ENCODE peak calls at places on chromosomes 7 and 10, in five cellular contexts. One of them, this sample, is unnamed.

GRCh38 chr7:54932818-54933543 is 85.8 kb upstream of the EGFR start:
- DNase-seq in amygdala: peak
- DNase-seq in K562: no peak
- DNase-seq in activated CD4-positive, alpha-beta T cell treated with anti-CD3 and anti-CD28 coated beads for 24 hours: no peak
- DNase-seq in HT-29: peak
- DNase-seq in this sample: peak

GRCh38 chr10:11298116-11298515 is 280.4 kb downstream of the CELF2 start:
- DNase-seq in amygdala: no peak
- DNase-seq in K562: no peak
- DNase-seq in activated CD4-positive, alpha-beta T cell treated with anti-CD3 and anti-CD28 coated beads for 24 hours: no peak
- DNase-seq in HT-29: no peak
- DNase-seq in this sample: no peak

GRCh38 chr10:128854965-128855364 is 612.1 kb upstream of the MGMT start:
- DNase-seq in amygdala: peak
- DNase-seq in K562: no peak
- DNase-seq in activated CD4-positive, alpha-beta T cell treated with anti-CD3 and anti-CD28 coated beads for 24 hours: no peak
- DNase-seq in HT-29: peak
- DNase-seq in this sample: no peak

GRCh38 chr7:47435889-47436312 is 146.0 kb downstream of the TNS3 start:
- DNase-seq in amygdala: no peak
- DNase-seq in K562: peak
- DNase-seq in activated CD4-positive, alpha-beta T cell treated with anti-CD3 and anti-CD28 coated beads for 24 hours: no peak
- DNase-seq in HT-29: peak
- DNase-seq in this sample: peak

GRCh38 chr10:45433716-45434469 is 59.9 kb downstream of the ALOX5 start:
- DNase-seq in amygdala: no peak
- DNase-seq in K562: no peak
- DNase-seq in activated CD4-positive, alpha-beta T cell treated with anti-CD3 and anti-CD28 coated beads for 24 hours: no peak
- DNase-seq in HT-29: no peak
- DNase-seq in this sample: no peak

GRCh38 chr7:81420526-81420925 is 349.3 kb downstream of the HGF start:
- DNase-seq in amygdala: no peak
- DNase-seq in K562: no peak
- DNase-seq in activated CD4-positive, alpha-beta T cell treated with anti-CD3 and anti-CD28 coated beads for 24 hours: no peak
- DNase-seq in HT-29: no peak
- DNase-seq in this sample: no peak

GRCh38 chr7:54904130-54904529 is 114.7 kb upstream of the EGFR start:
- DNase-seq in amygdala: no peak
- DNase-seq in K562: no peak
- DNase-seq in activated CD4-positive, alpha-beta T cell treated with anti-CD3 and anti-CD28 coated beads for 24 hours: no peak
- DNase-seq in HT-29: no peak
- DNase-seq in this sample: no peak

GRCh38 chr7:19317461-19317860 is 172.2 kb upstream of the FERD3L start:
- DNase-seq in amygdala: no peak
- DNase-seq in K562: no peak
- DNase-seq in activated CD4-positive, alpha-beta T cell treated with anti-CD3 and anti-CD28 coated beads for 24 hours: no peak
- DNase-seq in HT-29: no peak
- DNase-seq in this sample: no peak

GRCh38 chr7:151063212-151063561 is 3.8 kb downstream of the SLC4A2 start:
- DNase-seq in amygdala: no peak
- DNase-seq in K562: peak
- DNase-seq in activated CD4-positive, alpha-beta T cell treated with anti-CD3 and anti-CD28 coated beads for 24 hours: no peak
- DNase-seq in HT-29: peak
- DNase-seq in this sample: no peak

GRCh38 chr7:123352226-123352550 is 152.4 kb upstream of the SLC13A1 start:
- DNase-seq in amygdala: no peak
- DNase-seq in K562: no peak
- DNase-seq in activated CD4-positive, alpha-beta T cell treated with anti-CD3 and anti-CD28 coated beads for 24 hours: no peak
- DNase-seq in HT-29: no peak
- DNase-seq in this sample: no peak

GRCh38 chr10:23399701-23400144 is 39.2 kb upstream of the OTUD1 start:
- DNase-seq in amygdala: no peak
- DNase-seq in K562: no peak
- DNase-seq in activated CD4-positive, alpha-beta T cell treated with anti-CD3 and anti-CD28 coated beads for 24 hours: no peak
- DNase-seq in HT-29: no peak
- DNase-seq in this sample: no peak

GRCh38 chr7:157485961-157486510 is 149.2 kb downstream of the DNAJB6 start:
- DNase-seq in amygdala: no peak
- DNase-seq in K562: no peak
- DNase-seq in activated CD4-positive, alpha-beta T cell treated with anti-CD3 and anti-CD28 coated beads for 24 hours: no peak
- DNase-seq in HT-29: no peak
- DNase-seq in this sample: no peak

GRCh38 chr7:107785170-107785569 is 17.9 kb downstream of the SLC26A3 start:
- DNase-seq in amygdala: no peak
- DNase-seq in K562: no peak
- DNase-seq in activated CD4-positive, alpha-beta T cell treated with anti-CD3 and anti-CD28 coated beads for 24 hours: no peak
- DNase-seq in HT-29: no peak
- DNase-seq in this sample: no peak

GRCh38 chr10:132848306-132848705 is 62.4 kb upstream of the NKX6-2 start:
- DNase-seq in amygdala: no peak
- DNase-seq in K562: peak
- DNase-seq in activated CD4-positive, alpha-beta T cell treated with anti-CD3 and anti-CD28 coated beads for 24 hours: no peak
- DNase-seq in HT-29: no peak
- DNase-seq in this sample: no peak

GRCh38 chr10:110443239-110444008 is 54.3 kb upstream of the DUSP5 start:
- DNase-seq in amygdala: no peak
- DNase-seq in K562: no peak
- DNase-seq in activated CD4-positive, alpha-beta T cell treated with anti-CD3 and anti-CD28 coated beads for 24 hours: no peak
- DNase-seq in HT-29: no peak
- DNase-seq in this sample: no peak

GRCh38 chr10:18571076-18571475 is 80.3 kb downstream of the NSUN6 start:
- DNase-seq in amygdala: no peak
- DNase-seq in K562: no peak
- DNase-seq in activated CD4-positive, alpha-beta T cell treated with anti-CD3 and anti-CD28 coated beads for 24 hours: no peak
- DNase-seq in HT-29: no peak
- DNase-seq in this sample: no peak

GRCh38 chr7:159040146-159040545 is 104.5 kb downstream of the VIPR2 start:
- DNase-seq in amygdala: no peak
- DNase-seq in K562: no peak
- DNase-seq in activated CD4-positive, alpha-beta T cell treated with anti-CD3 and anti-CD28 coated beads for 24 hours: no peak
- DNase-seq in HT-29: no peak
- DNase-seq in this sample: no peak

GRCh38 chr10:98790817-98791216 is 344.1 kb upstream of the HPS1 start:
- DNase-seq in amygdala: no peak
- DNase-seq in K562: peak
- DNase-seq in activated CD4-positive, alpha-beta T cell treated with anti-CD3 and anti-CD28 coated beads for 24 hours: no peak
- DNase-seq in HT-29: peak
- DNase-seq in this sample: peak

GRCh38 chr7:26860361-26860760 is 4.0 kb downstream of the SKAP2 start:
- DNase-seq in amygdala: no peak
- DNase-seq in K562: no peak
- DNase-seq in activated CD4-positive, alpha-beta T cell treated with anti-CD3 and anti-CD28 coated beads for 24 hours: no peak
- DNase-seq in HT-29: peak
- DNase-seq in this sample: no peak

GRCh38 chr7:35752727-35753126 is 48.1 kb upstream of the SEPTIN7 start:
- DNase-seq in amygdala: no peak
- DNase-seq in K562: no peak
- DNase-seq in activated CD4-positive, alpha-beta T cell treated with anti-CD3 and anti-CD28 coated beads for 24 hours: no peak
- DNase-seq in HT-29: no peak
- DNase-seq in this sample: no peak

GRCh38 chr10:123502983-123503382 is 163.2 kb upstream of the GPR26 start:
- DNase-seq in amygdala: no peak
- DNase-seq in K562: no peak
- DNase-seq in activated CD4-positive, alpha-beta T cell treated with anti-CD3 and anti-CD28 coated beads for 24 hours: no peak
- DNase-seq in HT-29: no peak
- DNase-seq in this sample: no peak

GRCh38 chr10:95363303-95363912 is 72.6 kb upstream of the PDLIM1 start:
- DNase-seq in amygdala: no peak
- DNase-seq in K562: peak
- DNase-seq in activated CD4-positive, alpha-beta T cell treated with anti-CD3 and anti-CD28 coated beads for 24 hours: no peak
- DNase-seq in HT-29: peak
- DNase-seq in this sample: peak

GRCh38 chr7:127629268-127629854 is 11.4 kb upstream of the PAX4 start:
- DNase-seq in amygdala: no peak
- DNase-seq in K562: peak
- DNase-seq in activated CD4-positive, alpha-beta T cell treated with anti-CD3 and anti-CD28 coated beads for 24 hours: no peak
- DNase-seq in HT-29: peak
- DNase-seq in this sample: peak

GRCh38 chr10:92720306-92721165 is 30.8 kb downstream of the HHEX start:
- DNase-seq in amygdala: no peak
- DNase-seq in K562: no peak
- DNase-seq in activated CD4-positive, alpha-beta T cell treated with anti-CD3 and anti-CD28 coated beads for 24 hours: no peak
- DNase-seq in HT-29: no peak
- DNase-seq in this sample: no peak

GRCh38 chr7:81210092-81211064 is 291.5 kb upstream of the SEMA3C start:
- DNase-seq in amygdala: no peak
- DNase-seq in K562: no peak
- DNase-seq in activated CD4-positive, alpha-beta T cell treated with anti-CD3 and anti-CD28 coated beads for 24 hours: no peak
- DNase-seq in HT-29: no peak
- DNase-seq in this sample: no peak

GRCh38 chr10:110311357-110311949 is 6.7 kb upstream of the SMNDC1 start:
- DNase-seq in amygdala: no peak
- DNase-seq in K562: peak
- DNase-seq in activated CD4-positive, alpha-beta T cell treated with anti-CD3 and anti-CD28 coated beads for 24 hours: peak
- DNase-seq in HT-29: peak
- DNase-seq in this sample: peak

GRCh38 chr10:88975377-88975720 is 15.2 kb upstream of the FAS start:
- DNase-seq in amygdala: no peak
- DNase-seq in K562: no peak
- DNase-seq in activated CD4-positive, alpha-beta T cell treated with anti-CD3 and anti-CD28 coated beads for 24 hours: no peak
- DNase-seq in HT-29: no peak
- DNase-seq in this sample: no peak

GRCh38 chr10:121113385-121113696 is 262.2 kb downstream of the WDR11 start:
- DNase-seq in amygdala: no peak
- DNase-seq in K562: no peak
- DNase-seq in activated CD4-positive, alpha-beta T cell treated with anti-CD3 and anti-CD28 coated beads for 24 hours: no peak
- DNase-seq in HT-29: no peak
- DNase-seq in this sample: no peak

GRCh38 chr7:98520356-98520932 is 96.6 kb upstream of the NPTX2 start:
- DNase-seq in amygdala: no peak
- DNase-seq in K562: peak
- DNase-seq in activated CD4-positive, alpha-beta T cell treated with anti-CD3 and anti-CD28 coated beads for 24 hours: peak
- DNase-seq in HT-29: no peak
- DNase-seq in this sample: peak

GRCh38 chr7:22355620-22356009 is 1.3 kb downstream of the RAPGEF5 start:
- DNase-seq in amygdala: no peak
- DNase-seq in K562: no peak
- DNase-seq in activated CD4-positive, alpha-beta T cell treated with anti-CD3 and anti-CD28 coated beads for 24 hours: no peak
- DNase-seq in HT-29: no peak
- DNase-seq in this sample: no peak

GRCh38 chr10:74035324-74035723 is 37.4 kb downstream of the VCL start:
- DNase-seq in amygdala: no peak
- DNase-seq in K562: no peak
- DNase-seq in activated CD4-positive, alpha-beta T cell treated with anti-CD3 and anti-CD28 coated beads for 24 hours: no peak
- DNase-seq in HT-29: no peak
- DNase-seq in this sample: no peak

GRCh38 chr10:5956146-5956914 is 21.0 kb downstream of the IL15RA start:
- DNase-seq in amygdala: no peak
- DNase-seq in K562: no peak
- DNase-seq in activated CD4-positive, alpha-beta T cell treated with anti-CD3 and anti-CD28 coated beads for 24 hours: no peak
- DNase-seq in HT-29: no peak
- DNase-seq in this sample: no peak

GRCh38 chr10:48215148-48215982 is 59.1 kb downstream of the FRMPD2 start:
- DNase-seq in amygdala: no peak
- DNase-seq in K562: peak
- DNase-seq in activated CD4-positive, alpha-beta T cell treated with anti-CD3 and anti-CD28 coated beads for 24 hours: peak
- DNase-seq in HT-29: peak
- DNase-seq in this sample: peak

GRCh38 chr7:158829021-158829341 is 328 bp downstream of the ESYT2 start:
- DNase-seq in amygdala: no peak
- DNase-seq in K562: peak
- DNase-seq in activated CD4-positive, alpha-beta T cell treated with anti-CD3 and anti-CD28 coated beads for 24 hours: peak
- DNase-seq in HT-29: peak
- DNase-seq in this sample: peak

GRCh38 chr7:150450491-150450992 is at the start of gene GIMAP8:
- DNase-seq in amygdala: no peak
- DNase-seq in K562: no peak
- DNase-seq in activated CD4-positive, alpha-beta T cell treated with anti-CD3 and anti-CD28 coated beads for 24 hours: no peak
- DNase-seq in HT-29: no peak
- DNase-seq in this sample: no peak

GRCh38 chr10:5283305-5284158 is 81.2 kb upstream of the UCN3 start:
- DNase-seq in amygdala: no peak
- DNase-seq in K562: peak
- DNase-seq in activated CD4-positive, alpha-beta T cell treated with anti-CD3 and anti-CD28 coated beads for 24 hours: peak
- DNase-seq in HT-29: peak
- DNase-seq in this sample: peak

GRCh38 chr7:102009628-102010027 is 192.2 kb downstream of the CUX1 start:
- DNase-seq in amygdala: no peak
- DNase-seq in K562: no peak
- DNase-seq in activated CD4-positive, alpha-beta T cell treated with anti-CD3 and anti-CD28 coated beads for 24 hours: no peak
- DNase-seq in HT-29: no peak
- DNase-seq in this sample: no peak

This sample was measured in HEK293T.